ENCODE peak calls at places on chromosomes 3 and 15, in six cellular contexts. Y is HFF-Myc; Q is stimulated activated CD4-positive, alpha-beta T cell treated with anti-CD3 and anti-CD28 coated beads, Interleukin-15, amount 100 ng/mL, for 24 hours; O is activated naive CD4-positive, alpha-beta T cell treated with anti-CD3 and anti-CD28 coated beads, Interleukin-2, amount 50 U/mL, for 72 hours; D is CD4-positive, alpha-beta T cell; P is vagina. L is an unnamed sample.

GRCh38 chr3:27914199-27914598 is 192.1 kb upstream of the EOMES start:
- DNase-seq in Q (no peak), P (no peak), O (no peak), Y (no peak), D (no peak), L (no peak)

GRCh38 chr15:23686466-23687142 is 501 bp downstream of the NDN start:
- DNase-seq in Y (no peak), P (no peak), O (no peak), Q (no peak), D (no peak), L (no peak)

GRCh38 chr15:61752001-61752400 is 308.2 kb downstream of the VPS13C start:
- DNase-seq in Y (no peak), D (no peak), P (no peak), Q (no peak), O (no peak), L (no peak)

GRCh38 chr3:155070316-155070715 is 9.8 kb upstream of the MME start:
- DNase-seq in D (no peak), Y (no peak), Q (no peak), O (no peak), P (no peak), L (no peak)

GRCh38 chr3:14352002-14352627 is 50.3 kb upstream of the SLC6A6 start:
- DNase-seq in P (no peak), D (no peak), Q (peak; percentile 12), Y (peak; percentile 19), O (no peak), L (no peak)

GRCh38 chr3:128439226-128439625 is 27.5 kb downstream of the DNAJB8 start:
- DNase-seq in O (no peak), Y (no peak), P (no peak), Q (no peak), D (no peak), L (no peak)

GRCh38 chr3:53164911-53165310 is 3.9 kb downstream of the PRKCD start:
- DNase-seq in D (no peak), Q (no peak), P (no peak), O (no peak), Y (no peak), L (no peak)

GRCh38 chr15:73631915-73632669 is 1.1 kb downstream of the NPTN start:
- DNase-seq in Y (no peak), P (no peak), D (no peak), O (no peak), Q (peak; percentile 20), L (no peak)

GRCh38 chr3:13475871-13476590 is 4.1 kb upstream of the HDAC11 start:
- DNase-seq in D (no peak), Q (no peak), Y (no peak), P (no peak), O (no peak), L (no peak)

GRCh38 chr3:184325269-184325668 is 10.9 kb downstream of the EIF4G1 start:
- DNase-seq in O (no peak), Y (no peak), P (no peak), D (no peak), Q (no peak), L (no peak)

GRCh38 chr15:27648359-27648758 is 450.8 kb downstream of the OCA2 start:
- DNase-seq in Y (no peak), P (no peak), O (no peak), D (no peak), Q (no peak), L (no peak)

GRCh38 chr15:59519329-59519728 is 81.3 kb downstream of the FAM81A start:
- DNase-seq in O (no peak), D (no peak), Q (no peak), P (no peak), Y (no peak), L (no peak)

L was measured in left lobe of liver.